ENCODE peak calls at places on chromosomes 4 and X, in four cellular contexts. P is stomach, N is mesenchymal stem cell, T is esophagus muscularis mucosa. Q is an unnamed sample.

GRCh38 chr4:27198246-27198645 is 337.6 kb downstream of the STIM2 start:
- DNase-seq in N (no peak), T (no peak), P (no peak), Q (no peak)

GRCh38 chr4:21888195-21888976 is 60.2 kb downstream of the KCNIP4 start:
- DNase-seq in P (no peak), T (no peak), N (peak; percentile 94), Q (no peak)

GRCh38 chr4:166577639-166578038 is 656.7 kb downstream of the SPOCK3 start:
- DNase-seq in T (no peak), N (no peak), P (no peak), Q (no peak)

GRCh38 chrX:15855562-15856256 is 1.1 kb upstream of the AP1S2 start:
- DNase-seq in N (peak; percentile 15), T (no peak), P (no peak), Q (no peak)

GRCh38 chr4:73770917-73771316 is 30.5 kb downstream of the CXCL8 start:
- DNase-seq in T (no peak), P (peak; percentile 79), N (no peak), Q (no peak)

GRCh38 chr4:113616443-113616842 is 145.1 kb downstream of the CAMK2D start:
- DNase-seq in P (no peak), N (no peak), T (no peak), Q (no peak)

GRCh38 chrX:116317409-116317808 is 119.0 kb upstream of the SLC6A14 start:
- DNase-seq in T (no peak), P (peak; percentile 28), N (peak; percentile 56), Q (no peak)

GRCh38 chr4:168449740-168450442 is 30.4 kb downstream of the DDX60L start:
- DNase-seq in N (peak; percentile 97), T (no peak), P (no peak), Q (no peak)

GRCh38 chr4:15130441-15130840 is 128.2 kb downstream of the CPEB2 start:
- DNase-seq in N (no peak), T (no peak), P (no peak), Q (no peak)

GRCh38 chr4:71857713-71858451 is 74.0 kb upstream of the GC start:
- DNase-seq in T (no peak), P (peak; percentile 44), N (no peak), Q (no peak)

GRCh38 chr4:90078440-90078839 is 48.8 kb upstream of the CCSER1 start:
- DNase-seq in T (no peak), P (no peak), N (peak; percentile 21), Q (no peak)

GRCh38 chrX:102658551-102658950 is 7.3 kb downstream of the GPRASP1 start:
- DNase-seq in P (no peak), T (no peak), N (peak; percentile 24), Q (no peak)

GRCh38 chr4:168879178-168879577 is 130.9 kb downstream of the CBR4 start:
- DNase-seq in N (no peak), T (no peak), P (no peak), Q (no peak)

GRCh38 chr4:55554453-55555030 is 7.8 kb upstream of the CLOCK start:
- DNase-seq in N (peak; percentile 44), T (no peak), P (no peak), Q (no peak)

GRCh38 chr4:24771241-24771640 is 24.1 kb upstream of the SOD3 start:
- DNase-seq in N (no peak), T (peak; percentile 90), P (no peak), Q (no peak)

GRCh38 chrX:124863303-124863702 is 456.4 kb upstream of the TEX13C start:
- DNase-seq in T (no peak), P (no peak), N (no peak), Q (no peak)

GRCh38 chr4:180798016-180798574 is 1445.1 kb upstream of the TENM3 start:
- DNase-seq in T (no peak), N (no peak), P (no peak), Q (no peak)

GRCh38 chrX:30713061-30713525 is 59.9 kb downstream of the GK start:
- DNase-seq in P (peak; percentile 46), T (no peak), N (peak; percentile 61), Q (no peak)

GRCh38 chr4:32454482-32454881 is 1734.3 kb downstream of the PCDH7 start:
- DNase-seq in P (no peak), T (no peak), N (no peak), Q (no peak)

GRCh38 chr4:149344436-149344835 is 471.2 kb downstream of the IQCM start:
- DNase-seq in P (no peak), N (peak; percentile 47), T (no peak), Q (no peak)

GRCh38 chr4:142282870-142283431 is 563.1 kb downstream of the INPP4B start:
- DNase-seq in N (peak; percentile 12), P (no peak), T (no peak), Q (no peak)

GRCh38 chrX:15848576-15848975 is 6.0 kb downstream of the AP1S2 start:
- DNase-seq in P (no peak), T (no peak), N (no peak), Q (no peak)

GRCh38 chr4:176034498-176034897 is 31.1 kb upstream of the WDR17 start:
- DNase-seq in N (peak; percentile 63), T (no peak), P (no peak), Q (no peak)

GRCh38 chr4:45971108-45971507 is 152.7 kb downstream of the GABRG1 start:
- DNase-seq in T (no peak), N (no peak), P (no peak), Q (no peak)

GRCh38 chr4:156598138-156598681 is 373.4 kb downstream of the PDGFC start:
- DNase-seq in N (peak; percentile 97), P (no peak), T (no peak), Q (no peak)

GRCh38 chr4:33090910-33091309 is 2370.7 kb downstream of the PCDH7 start:
- DNase-seq in T (no peak), P (no peak), N (no peak), Q (no peak)

GRCh38 chrX:30593435-30594200 is 16.1 kb upstream of the TASL start:
- DNase-seq in T (no peak), P (no peak), N (no peak), Q (no peak)

GRCh38 chr4:77158487-77158861 is 1.5 kb downstream of the CCNG2 start:
- DNase-seq in P (no peak), N (no peak), T (no peak), Q (no peak)

GRCh38 chr4:73019462-73020047 is 50.0 kb downstream of the COX18 start:
- DNase-seq in P (no peak), N (peak; percentile 49), T (no peak), Q (no peak)

GRCh38 chrX:138710311-138710791 is 1.2 kb downstream of the FGF13 start:
- DNase-seq in P (no peak), T (no peak), N (no peak), Q (no peak)

GRCh38 chrX:50594788-50595187 is 124.2 kb upstream of the DGKK start:
- DNase-seq in T (no peak), P (no peak), N (no peak), Q (no peak)
- H3K27ac ChIP-seq in T (no peak overlapping the region), P (no peak overlapping the region), N (no peak overlapping the region), Q (no peak overlapping the region)

GRCh38 chr4:2363951-2364653 is 54.3 kb downstream of the ZFYVE28 start:
- DNase-seq in P (no peak), T (no peak), N (no peak), Q (no peak)

GRCh38 chr4:2365913-2366210 is 52.6 kb downstream of the ZFYVE28 start:
- DNase-seq in P (no peak), T (no peak), N (no peak), Q (no peak)

GRCh38 chr4:2364654-2365053 is 53.8 kb downstream of the ZFYVE28 start:
- DNase-seq in P (peak; percentile 34), T (no peak), N (no peak), Q (no peak)

GRCh38 chr4:2366252-2367192 is 51.9 kb downstream of the ZFYVE28 start:
- DNase-seq in P (no peak), T (no peak), N (no peak), Q (no peak)

DNA sequence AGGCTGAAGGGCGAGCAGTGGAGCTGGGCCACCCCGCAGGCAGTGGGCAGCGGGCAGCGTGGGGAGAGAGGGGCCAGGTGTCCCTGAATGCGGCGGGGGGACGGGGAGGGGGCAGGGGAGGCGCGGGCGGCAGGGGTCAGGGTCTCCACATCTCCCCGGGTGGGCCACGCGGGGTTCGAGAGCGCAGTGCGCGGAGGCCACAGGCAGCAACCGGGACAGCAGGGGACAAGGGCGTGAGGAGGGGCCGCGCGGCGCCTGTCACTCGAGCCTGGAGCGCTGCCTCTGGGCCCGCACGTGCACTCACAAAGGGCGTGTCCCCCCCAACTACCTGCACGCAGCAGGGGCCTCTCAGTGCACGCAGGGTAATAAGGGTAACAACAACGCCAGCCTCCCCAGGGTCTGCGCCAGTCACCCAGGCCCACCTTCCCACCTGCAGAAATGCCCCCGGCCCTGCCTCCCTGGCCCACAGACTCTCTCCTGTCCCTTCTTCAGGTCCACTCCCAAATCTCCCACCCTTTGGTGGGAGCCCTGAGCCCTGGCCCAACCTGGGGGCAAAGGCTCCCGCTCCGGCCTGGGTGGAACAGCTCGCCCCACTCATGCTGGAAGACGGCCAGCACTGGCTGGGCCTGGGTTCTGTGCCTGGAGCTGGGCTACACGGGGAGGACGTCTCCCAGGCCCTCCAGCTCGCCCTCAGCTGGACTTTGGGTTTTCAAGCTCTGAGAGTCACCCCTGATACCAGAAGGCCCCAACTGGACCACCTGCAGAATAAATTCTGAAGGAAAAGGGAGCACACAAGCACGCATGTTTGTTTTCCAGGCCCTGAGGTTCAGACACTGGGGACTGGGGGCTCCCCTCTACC is 53.2 kb downstream of the ZFYVE28 start:
- DNase-seq in P (no peak), N (no peak), T (no peak), Q (no peak)
- H3K4me3 ChIP-seq in P (peak overlapping the region; percentile 52), N (peak overlapping the region; percentile 10), T (peak overlapping the region; percentile 62), Q (peak overlapping the region; percentile 50)

DNA sequence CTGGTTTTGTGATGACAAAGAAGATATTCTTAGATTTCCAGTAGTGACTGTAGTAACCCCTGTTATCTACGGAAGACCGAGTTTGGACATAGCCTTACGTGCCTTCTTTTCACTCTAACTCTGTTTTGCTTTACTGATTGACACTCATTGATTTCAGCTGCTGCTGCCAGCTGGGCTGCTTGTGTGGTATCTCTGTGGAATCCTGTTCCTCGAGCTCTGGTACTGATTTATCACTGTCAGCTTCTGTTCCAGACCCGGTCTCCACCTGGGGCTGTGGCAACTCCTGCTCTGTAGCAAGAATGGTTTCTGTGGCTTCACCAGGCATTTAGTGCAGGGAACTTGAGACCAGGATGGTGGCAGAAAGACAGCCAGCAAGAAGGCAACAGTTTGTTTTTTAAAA is 24.6 kb upstream of the LAP3 start:
- DNase-seq in N (no peak), P (no peak), T (no peak), Q (no peak)
- H3K27ac ChIP-seq in N (no peak overlapping the region), P (no peak overlapping the region), T (no peak overlapping the region), Q (no peak overlapping the region)

GRCh38 chrX:41005445-41005992 is 79.7 kb upstream of the USP9X start:
- DNase-seq in N (no peak), T (no peak), P (no peak), Q (no peak)

GRCh38 chrX:41010188-41010846 is 74.9 kb upstream of the USP9X start:
- DNase-seq in T (peak; percentile 91), P (peak; percentile 79), N (peak; percentile 92), Q (no peak)

GRCh38 chrX:41014776-41015175 is 70.5 kb upstream of the USP9X start:
- DNase-seq in N (no peak), P (no peak), T (no peak), Q (no peak)

GRCh38 chrX:41009816-41010187 is 75.4 kb upstream of the USP9X start:
- DNase-seq in P (no peak), N (no peak), T (no peak), Q (no peak)
- H3K4me3 ChIP-seq in P (peak overlapping the region; percentile 20), N (no peak overlapping the region), T (peak overlapping the region; percentile 44), Q (peak overlapping the region; percentile 32)

GRCh38 chr4:82372502-82372873 is 1.3 kb downstream of the HNRNPD start:
- DNase-seq in N (peak; percentile 45), T (no peak), P (peak; percentile 43), Q (no peak)
- H3K27ac ChIP-seq in N (peak overlapping the region; percentile 91), T (peak overlapping the region; percentile 100), P (peak overlapping the region; percentile 96), Q (peak overlapping the region; percentile 99)

GRCh38 chr4:17812801-17813200 is 2.0 kb downstream of the NCAPG start:
- DNase-seq in N (peak; percentile 17), P (no peak), T (no peak), Q (no peak)
- H3K4me3 ChIP-seq in N (no peak overlapping the region), P (no peak overlapping the region), T (no peak overlapping the region), Q (no peak overlapping the region)

Q was measured in vagina.